ENCODE peak calls at places on chromosomes 11 and 22, in eight cellular contexts. E is gastrocnemius medialis, U is endodermal cell, Z is endothelial cell of umbilical vein, W is breast epithelium, S is kidney, D is right atrium auricular region, I is transverse colon. C is an unnamed sample. For H3K9me3, the result is how much of the 10 kb centered on the place peaks cover.

GRCh38 chr11:123559418-123559817 is 95.0 kb downstream of the SCN3B start:
- DNase-seq in U (no peak), W (no peak), Z (no peak), E (no peak), S (no peak), D (no peak), I (no peak), C (no peak)

GRCh38 chr22:38572065-38572464 is 2.1 kb upstream of the DMC1 start:
- DNase-seq in E (no peak), W (no peak), I (peak), S (no peak), Z (peak), D (no peak), U (peak), C (no peak)

GRCh38 chr11:107770546-107770945 is 58.7 kb upstream of the SLN start:
- DNase-seq in S (no peak), E (no peak), Z (no peak), I (no peak), D (no peak), W (no peak), U (no peak), C (no peak)

GRCh38 chr11:20511982-20512381 is 87.4 kb upstream of the SLC6A5 start:
- DNase-seq in Z (no peak), U (no peak), W (no peak), S (no peak), D (no peak), E (no peak), I (no peak), C (no peak)

GRCh38 chr11:63871962-63872832 is 33.3 kb downstream of the MARK2 start:
- DNase-seq in I (peak), W (peak), Z (peak), S (peak), E (peak), U (peak), D (peak), C (no peak)

GRCh38 chr11:60887531-60887930 is 18.9 kb downstream of the PRPF19 start:
- DNase-seq in I (peak), Z (peak), W (no peak), D (no peak), U (peak), E (no peak), S (no peak), C (no peak)

GRCh38 chr11:102293873-102294601 is 23.2 kb upstream of the BIRC3 start:
- DNase-seq in W (no peak), D (no peak), U (no peak), I (no peak), E (no peak), Z (peak), S (no peak), C (no peak)

GRCh38 chr11:27412192-27412691 is 49.2 kb upstream of the CCDC34 start:
- DNase-seq in E (no peak), Z (no peak), D (no peak), S (no peak), U (no peak), W (no peak), I (no peak), C (no peak)

GRCh38 chr11:85889676-85890579 is 34.7 kb downstream of the CCDC83 start:
- DNase-seq in I (no peak), Z (no peak), E (no peak), U (peak), D (no peak), S (no peak), W (peak), C (no peak)

GRCh38 chr11:93169950-93170561 is 27.7 kb downstream of the SLC36A4 start:
- DNase-seq in D (no peak), E (no peak), Z (peak), I (no peak), W (no peak), S (no peak), U (no peak), C (no peak)

GRCh38 chr22:26674211-26675190 is 17.1 kb downstream of the MIAT start:
- DNase-seq in S (no peak), W (no peak), I (peak), E (no peak), U (no peak), D (no peak), Z (no peak), C (no peak)

GRCh38 chr11:7531011-7531410 is 17.2 kb downstream of the PPFIBP2 start:
- DNase-seq in U (no peak), W (no peak), S (no peak), Z (no peak), E (no peak), I (no peak), D (no peak), C (no peak)

GRCh38 chr22:45977003-45977395 is at the start of gene WNT7B:
- DNase-seq in D (no peak), I (no peak), E (no peak), U (peak), W (no peak), Z (no peak), S (no peak), C (no peak)

GRCh38 chr11:57345555-57346151 is 7.5 kb downstream of the P2RX3 start:
- DNase-seq in U (peak), Z (peak), S (no peak), E (peak), D (peak), I (peak), W (peak), C (no peak)

GRCh38 chr11:116452447-116452846 is 320.3 kb downstream of the BUD13 start:
- DNase-seq in U (no peak), W (no peak), E (no peak), Z (no peak), S (no peak), I (no peak), D (no peak), C (no peak)

GRCh38 chr11:100892886-100893285 is 205.8 kb downstream of the ARHGAP42 start:
- DNase-seq in Z (no peak), E (no peak), S (no peak), I (no peak), U (no peak), W (no peak), D (no peak), C (no peak)

GRCh38 chr11:58503361-58503856 is 4.5 kb downstream of the OR5B21 start:
- DNase-seq in E (no peak), I (no peak), Z (no peak), U (no peak), W (no peak), D (no peak), S (no peak), C (no peak)

GRCh38 chr11:58506935-58507334 is 970 bp downstream of the OR5B21 start:
- DNase-seq in S (no peak), I (no peak), D (no peak), E (no peak), W (no peak), U (no peak), Z (no peak), C (no peak)

GRCh38 chr11:58502004-58502403 is 5.9 kb downstream of the OR5B21 start:
- DNase-seq in D (no peak), U (no peak), W (no peak), S (no peak), E (no peak), Z (no peak), I (no peak), C (no peak)

GRCh38 chr11:58505849-58506248 is 2.1 kb downstream of the OR5B21 start:
- DNase-seq in E (no peak), U (no peak), I (no peak), S (no peak), W (no peak), D (no peak), Z (no peak), C (no peak)

GRCh38 chr11:58504232-58504631 is 3.7 kb downstream of the OR5B21 start:
- DNase-seq in D (no peak), I (no peak), U (no peak), W (no peak), E (no peak), Z (no peak), S (no peak), C (no peak)
- H3K9me3 ChIP-seq in D (under half), I (under half), U (under half), W (under half), E (under half), Z (under half), S (under half), C (under half)

DNA sequence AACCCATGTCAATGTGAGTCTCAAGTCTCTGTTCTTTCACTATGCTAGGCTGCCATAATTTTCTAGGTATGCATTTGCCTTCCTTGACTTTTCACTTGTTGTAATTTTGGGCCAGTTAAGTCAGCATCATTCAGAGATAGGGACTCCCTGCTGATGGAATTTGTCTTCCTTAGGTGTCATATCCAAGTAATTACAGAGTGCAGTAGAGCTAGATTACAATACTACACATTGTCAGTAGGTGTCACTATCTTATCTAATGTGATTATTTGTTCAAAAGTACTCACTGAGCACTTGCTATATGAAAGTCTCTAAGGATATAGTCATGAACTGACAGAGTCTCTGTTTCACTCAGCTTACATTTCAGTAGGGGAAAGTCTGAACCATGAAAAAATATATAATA is 25.0 kb upstream of the SYN3 start:
- DNase-seq in Z (no peak), E (no peak), D (no peak), S (no peak), U (no peak), W (no peak), I (no peak), C (no peak)
- TF ChIP-seq CTCF in Z (no peak), E (no peak), D (no peak), S (no peak), U (peak), W (no peak), I (no peak), C (no peak)

GRCh38 chr11:11505701-11506100 is 116.1 kb downstream of the GALNT18 start:
- DNase-seq in U (no peak), I (no peak), S (no peak), E (no peak), W (no peak), D (no peak), Z (no peak), C (no peak)

GRCh38 chr11:11502303-11502828 is 119.4 kb downstream of the GALNT18 start:
- DNase-seq in S (no peak), I (no peak), E (no peak), U (no peak), D (no peak), Z (no peak), W (no peak), C (no peak)

GRCh38 chr11:11501546-11502274 is 120.1 kb downstream of the GALNT18 start:
- DNase-seq in I (peak), Z (no peak), U (no peak), W (no peak), E (no peak), D (no peak), S (no peak), C (no peak)

GRCh38 chr11:11505190-11505589 is 116.6 kb downstream of the GALNT18 start:
- DNase-seq in U (no peak), D (no peak), I (no peak), S (no peak), E (no peak), Z (no peak), W (no peak), C (no peak)

DNA sequence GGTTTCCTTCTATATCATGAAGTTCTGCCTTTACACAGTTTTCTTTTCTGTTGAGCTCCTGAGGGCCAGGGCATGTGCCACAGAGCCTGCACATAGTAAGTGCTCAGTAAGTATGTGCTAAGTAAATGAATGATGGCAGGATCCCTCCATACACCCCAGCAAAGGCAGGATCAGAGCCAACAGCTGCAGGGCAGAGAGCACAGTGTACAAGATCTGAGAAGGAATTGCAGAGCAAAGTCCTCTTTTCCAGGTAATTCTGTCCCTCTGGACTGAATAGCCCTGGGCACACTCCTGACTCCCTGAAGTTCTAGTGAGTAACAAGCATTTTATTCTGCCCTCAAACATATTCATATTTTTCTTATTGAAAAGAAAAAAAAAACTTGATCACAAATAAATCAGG is 117.7 kb downstream of the GALNT18 start:
- DNase-seq in Z (no peak), W (no peak), E (no peak), I (peak), D (no peak), S (no peak), U (no peak), C (no peak)
- H3K27ac ChIP-seq in Z (no peak), W (no peak), E (no peak), I (peak), D (no peak), S (no peak), U (no peak), C (no peak)

GRCh38 chr11:76131585-76131984 is 74.7 kb downstream of the WNT11 start:
- DNase-seq in D (no peak), W (no peak), Z (no peak), S (no peak), U (no peak), I (no peak), E (no peak), C (no peak)

GRCh38 chr11:76131142-76131541 is 75.2 kb downstream of the WNT11 start:
- DNase-seq in Z (no peak), U (no peak), W (no peak), S (no peak), D (no peak), E (no peak), I (no peak), C (no peak)

GRCh38 chr11:76132268-76132667 is 74.0 kb downstream of the WNT11 start:
- DNase-seq in U (no peak), S (no peak), D (no peak), I (no peak), Z (peak), W (no peak), E (no peak), C (no peak)

GRCh38 chr11:76134239-76134638 is 72.1 kb downstream of the WNT11 start:
- DNase-seq in E (no peak), I (no peak), S (no peak), D (no peak), U (no peak), Z (no peak), W (no peak), C (no peak)

GRCh38 chr11:76129729-76130128 is 76.6 kb downstream of the WNT11 start:
- DNase-seq in U (no peak), Z (no peak), I (no peak), W (no peak), E (no peak), D (no peak), S (no peak), C (no peak)
- H3K9me3 ChIP-seq in U (under half), Z (under half), I (under half), W (under half), E (under half), D (under half), S (under half), C (under half)

GRCh38 chr11:47186076-47186936 is at the start of gene PACSIN3:
- DNase-seq in E (peak), D (no peak), W (no peak), Z (peak), I (peak), S (peak), U (peak), C (no peak)
- TF ChIP-seq CTCF in E (peak), D (no peak), W (no peak), Z (no peak), I (no peak), S (peak), U (peak), C (peak)

GRCh38 chr11:2917842-2918490 is 11.3 kb downstream of the PHLDA2 start:
- DNase-seq in W (no peak), Z (no peak), U (no peak), I (no peak), S (peak), D (no peak), E (no peak), C (no peak)
- H3K27ac ChIP-seq in W (no peak), Z (no peak), U (no peak), I (no peak), S (no peak), D (peak), E (no peak), C (no peak)

DNA sequence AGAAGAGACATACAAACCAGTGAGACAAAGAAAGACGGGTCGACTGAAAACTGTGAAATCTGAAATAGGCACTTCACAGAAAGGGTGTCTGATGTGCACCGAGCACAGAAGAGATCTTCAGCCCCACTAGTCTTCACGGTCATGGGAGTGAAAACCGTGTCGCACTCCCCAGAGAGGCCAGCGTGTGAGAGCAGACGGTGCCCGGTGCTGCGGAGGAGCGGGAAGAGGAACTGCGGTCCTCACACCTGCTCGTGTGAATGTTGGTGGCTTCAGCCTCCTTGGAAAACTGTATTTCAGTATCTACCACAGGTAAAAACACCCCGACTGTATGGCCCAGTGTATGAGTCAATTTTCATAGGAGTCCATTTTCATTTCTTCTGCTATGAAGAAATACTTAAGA is 382.9 kb downstream of the BRD1 start:
- DNase-seq in U (peak), Z (no peak), S (no peak), W (no peak), D (no peak), I (no peak), E (no peak), C (no peak)
- H3K9me3 ChIP-seq in U (under half), Z (under half), S (under half), W (under half), D (under half), I (under half), E (under half), C (under half)

GRCh38 chr11:132028380-132029240 is 658.2 kb downstream of the NTM start:
- DNase-seq in I (peak), W (no peak), D (peak), U (peak), Z (peak), S (no peak), E (no peak), C (no peak)
- TF ChIP-seq CTCF in I (no peak), W (peak), D (peak), U (peak), Z (peak), S (peak), E (no peak), C (no peak)

DNA sequence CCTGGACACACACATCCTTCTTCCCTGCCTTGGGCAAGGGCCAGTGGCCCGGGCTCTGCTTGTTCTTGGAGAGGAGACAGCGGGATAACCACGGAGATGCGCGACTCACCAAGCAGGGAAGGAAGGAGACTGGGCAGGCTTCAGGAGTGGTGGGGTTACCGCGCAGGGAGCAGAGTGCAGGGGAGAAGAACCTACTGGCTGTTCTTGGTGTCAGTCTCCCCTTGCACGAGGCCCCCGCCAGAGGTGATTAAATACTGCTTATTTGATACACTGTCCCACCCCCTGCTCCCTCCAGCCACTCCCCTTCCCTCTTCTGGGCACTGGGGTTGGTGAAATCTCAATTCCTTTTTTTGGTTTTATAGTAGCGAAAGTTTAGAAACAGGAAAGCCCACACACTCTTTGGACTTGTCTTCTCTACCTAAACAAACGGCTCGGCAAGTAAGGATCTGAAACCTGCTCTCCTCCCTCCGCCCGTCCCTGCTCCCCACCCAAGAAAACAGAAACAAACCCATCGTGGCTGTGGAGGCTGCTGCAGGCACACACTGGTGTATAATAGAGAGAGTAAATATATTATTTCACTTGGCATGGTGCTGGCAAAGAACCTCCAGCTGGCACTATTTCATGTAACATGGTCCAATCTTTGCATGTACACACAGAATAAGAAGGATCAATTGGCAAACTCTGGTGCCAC is 10.8 kb downstream of the LARGE2 start:
- DNase-seq in D (no peak), E (no peak), Z (no peak), W (no peak), U (no peak), S (no peak), I (no peak), C (no peak)
- H3K27ac ChIP-seq in D (no peak), E (no peak), Z (no peak), W (peak), U (no peak), S (no peak), I (no peak), C (peak)

C was measured in esophagus squamous epithelium.